ENCODE peak calls at places on chromosomes 16 and 17, in ten cellular contexts. B is transverse colon, M is fibroblast of lung, D is uterus, F is AG10803, N is PC-9, T is right atrium auricular region, W is breast epithelium, H is keratinocyte, O is cardiac muscle cell. K is an unnamed sample.

GRCh38 chr16:13634253-13634652 is 285.7 kb upstream of the ERCC4 start:
- DNase-seq in B (no peak), M (no peak), D (no peak), F (no peak), N (no peak), T (no peak), W (no peak), H (no peak), O (no peak), K (no peak)

GRCh38 chr17:8803531-8804416 is 4.6 kb upstream of the MFSD6L start:
- DNase-seq in B (no peak), M (no peak), D (no peak), F (no peak), N (no peak), T (no peak), W (no peak), H (no peak), O (no peak), K (no peak)

GRCh38 chr16:89581045-89581695 is 5.6 kb downstream of the CPNE7 start:
- DNase-seq in B (no peak), M (peak; percentile 99), D (no peak), F (peak; percentile 96), N (peak; percentile 87), T (no peak), W (no peak), H (no peak), O (peak; percentile 97), K (peak; percentile 90)

GRCh38 chr16:30797670-30798309 is 10.8 kb upstream of the ZNF629 start:
- DNase-seq in B (no peak), M (no peak), D (no peak), F (no peak), N (peak; percentile 34), T (no peak), W (no peak), H (no peak), O (no peak), K (no peak)

GRCh38 chr16:20901068-20901440 is 483 bp downstream of the LYRM1 start:
- DNase-seq in B (no peak), M (no peak), D (no peak), F (no peak), N (no peak), T (no peak), W (no peak), H (no peak), O (no peak), K (no peak)

GRCh38 chr16:549544-550263 is 10.5 kb upstream of the PRR35 start:
- DNase-seq in B (no peak), M (no peak), D (no peak), F (no peak), N (no peak), T (no peak), W (no peak), H (no peak), O (no peak), K (no peak)

GRCh38 chr17:969767-970387 is 9.7 kb downstream of the NXN start:
- DNase-seq in B (no peak), M (no peak), D (peak; percentile 59), F (no peak), N (no peak), T (no peak), W (no peak), H (no peak), O (no peak), K (no peak)

GRCh38 chr17:43962479-43962878 is 8.7 kb upstream of the PYY start:
- DNase-seq in B (no peak), M (no peak), D (no peak), F (no peak), N (no peak), T (no peak), W (no peak), H (no peak), O (no peak), K (no peak)

GRCh38 chr16:19329932-19330331 is 44.4 kb downstream of the CLEC19A start:
- DNase-seq in B (no peak), M (peak; percentile 54), D (no peak), F (peak; percentile 6), N (peak; percentile 67), T (no peak), W (no peak), H (peak; percentile 15), O (no peak), K (no peak)

GRCh38 chr17:51795401-51795800 is 363.1 kb downstream of the CA10 start:
- DNase-seq in B (no peak), M (no peak), D (no peak), F (no peak), N (no peak), T (no peak), W (no peak), H (no peak), O (no peak), K (no peak)

GRCh38 chr16:4704491-4704890 is 11.1 kb downstream of the NUDT16L1 start:
- DNase-seq in B (no peak), M (no peak), D (no peak), F (no peak), N (no peak), T (no peak), W (no peak), H (no peak), O (no peak), K (no peak)

GRCh38 chr17:76907352-76907751 is 39.1 kb downstream of the MGAT5B start:
- DNase-seq in B (no peak), M (no peak), D (no peak), F (no peak), N (no peak), T (no peak), W (no peak), H (no peak), O (no peak), K (no peak)

GRCh38 chr16:856101-856500 is 55.6 kb upstream of the GNG13 start:
- DNase-seq in B (no peak), M (no peak), D (no peak), F (no peak), N (no peak), T (no peak), W (no peak), H (no peak), O (no peak), K (no peak)

GRCh38 chr17:21034350-21035235 is 8.2 kb downstream of the USP22 start:
- DNase-seq in B (no peak), M (peak; percentile 38), D (no peak), F (peak; percentile 29), N (no peak), T (no peak), W (no peak), H (no peak), O (peak; percentile 51), K (no peak)

GRCh38 chr16:396605-397004 is 394 bp upstream of the NME4 start:
- DNase-seq in B (peak; percentile 39), M (peak; percentile 55), D (no peak), F (no peak), N (no peak), T (no peak), W (no peak), H (no peak), O (peak; percentile 66), K (no peak)

GRCh38 chr17:71118039-71118438 is 948.7 kb downstream of the KCNJ2 start:
- DNase-seq in B (no peak), M (peak; percentile 19), D (no peak), F (no peak), N (no peak), T (no peak), W (no peak), H (no peak), O (no peak), K (no peak)
- TF ChIP-seq CTCF in B (peak; percentile 28), M (no peak), D (no peak), F (peak; percentile 27), N (peak; percentile 69), T (no peak), W (no peak), H (peak; percentile 47), O (peak; percentile 10), K (peak; percentile 9)

GRCh38 chr16:6576646-6577045 is 756.0 kb upstream of the RBFOX1 start:
- DNase-seq in B (no peak), M (no peak), D (no peak), F (no peak), N (no peak), T (no peak), W (no peak), H (no peak), O (no peak), K (no peak)
- H3K4me3 ChIP-seq in B (no peak overlapping the region), M (no peak overlapping the region), D (no peak overlapping the region), F (no peak overlapping the region), N (no peak overlapping the region), T (no peak overlapping the region), W (no peak overlapping the region), H (no peak overlapping the region), O (no peak overlapping the region), K (no peak overlapping the region)

GRCh38 chr16:67349172-67349571 is 22.6 kb downstream of the LRRC36 start:
- DNase-seq in B (no peak), M (peak; percentile 28), D (no peak), F (peak; percentile 33), N (no peak), T (no peak), W (no peak), H (peak; percentile 1), O (peak; percentile 37), K (no peak)
- TF ChIP-seq CTCF in B (peak; percentile 28), M (peak; percentile 26), D (no peak), F (peak; percentile 55), N (peak; percentile 61), T (no peak), W (no peak), H (peak; percentile 36), O (peak; percentile 40), K (no peak)

GRCh38 chr17:48550313-48551205 is 5.7 kb upstream of the HOXB2 start:
- DNase-seq in B (no peak), M (peak; percentile 41), D (no peak), F (no peak), N (no peak), T (no peak), W (no peak), H (no peak), O (no peak), K (no peak)

GRCh38 chr17:48547839-48548686 is 3.2 kb upstream of the HOXB2 start:
- DNase-seq in B (no peak), M (peak; percentile 81), D (no peak), F (peak; percentile 82), N (no peak), T (peak; percentile 73), W (no peak), H (no peak), O (peak; percentile 70), K (no peak)

GRCh38 chr17:48551206-48551597 is 6.3 kb upstream of the HOXB2 start:
- DNase-seq in B (no peak), M (peak; percentile 39), D (no peak), F (no peak), N (no peak), T (no peak), W (no peak), H (no peak), O (no peak), K (no peak)

GRCh38 chr17:48548687-48549621 is 4.0 kb upstream of the HOXB2 start:
- DNase-seq in B (no peak), M (peak; percentile 29), D (no peak), F (no peak), N (no peak), T (no peak), W (no peak), H (no peak), O (no peak), K (no peak)

GRCh38 chr17:48549909-48550308 is 5.0 kb upstream of the HOXB2 start:
- DNase-seq in B (no peak), M (peak; percentile 76), D (no peak), F (peak; percentile 81), N (no peak), T (no peak), W (no peak), H (no peak), O (no peak), K (no peak)
- H3K4me3 ChIP-seq in B (no peak overlapping the region), M (peak overlapping the region; percentile 44), D (no peak overlapping the region), F (peak overlapping the region; percentile 34), N (no peak overlapping the region), T (no peak overlapping the region), W (no peak overlapping the region), H (no peak overlapping the region), O (no peak overlapping the region), K (peak overlapping the region; percentile 41)

K was measured in AG04449.